ENCODE peak calls at places on chromosomes 2 and 18, in six cellular contexts. C, Y, T, H, Z and O are unnamed samples.

GRCh38 chr2:219557791-219558785 is 13.3 kb downstream of the OBSL1 start:
- DNase-seq in H (no peak), Z (no peak), C (no peak), T (peak; percentile 27), Y (no peak), O (no peak)

GRCh38 chr2:227862227-227862740 is 9.1 kb upstream of the DAW1 start:
- DNase-seq in H (peak; percentile 57), Y (peak; percentile 23), T (no peak), C (peak; percentile 89), Z (peak; percentile 40), O (peak; percentile 94)

GRCh38 chr18:36419913-36420531 is 122.5 kb downstream of the FHOD3 start:
- DNase-seq in H (peak; percentile 34), Z (no peak), Y (no peak), C (peak; percentile 20), T (no peak), O (no peak)

GRCh38 chr18:79786781-79787526 is 10.8 kb upstream of the KCNG2 start:
- DNase-seq in Z (no peak), C (peak; percentile 60), Y (no peak), T (peak; percentile 35), H (no peak), O (peak; percentile 68)

GRCh38 chr2:118970396-118971135 is 28.6 kb downstream of the MARCO start:
- DNase-seq in Y (no peak), T (peak; percentile 86), Z (no peak), H (no peak), C (no peak), O (no peak)

GRCh38 chr2:3669656-3670055 is 11.7 kb downstream of the ALLC start:
- DNase-seq in Z (no peak), C (no peak), T (no peak), H (no peak), Y (no peak), O (no peak)

GRCh38 chr2:75560768-75561565 is at the start of gene EVA1A:
- DNase-seq in H (peak; percentile 20), Z (peak; percentile 4), Y (peak; percentile 30), C (peak; percentile 74), T (peak; percentile 77), O (peak; percentile 74)

GRCh38 chr2:236286866-236287545 is 22.8 kb upstream of the ASB18 start:
- DNase-seq in H (no peak), Z (no peak), Y (no peak), T (no peak), C (no peak), O (no peak)

GRCh38 chr2:30969006-30969405 is 161.8 kb upstream of the CAPN13 start:
- DNase-seq in Y (no peak), Z (no peak), H (no peak), T (no peak), C (no peak), O (no peak)

GRCh38 chr2:84792856-84793522 is 87.9 kb downstream of the TRABD2A start:
- DNase-seq in T (no peak), H (no peak), Z (no peak), C (no peak), Y (no peak), O (no peak)

GRCh38 chr2:32442020-32442467 is 85.2 kb downstream of the BIRC6 start:
- DNase-seq in T (no peak), Y (no peak), C (no peak), H (no peak), Z (no peak), O (no peak)

GRCh38 chr2:240919161-240919781 is 13.1 kb downstream of the CROCC2 start:
- DNase-seq in T (no peak), Y (no peak), H (no peak), Z (peak; percentile 11), C (no peak), O (no peak)

GRCh38 chr2:47569658-47570398 is 166.9 kb downstream of the MSH2 start:
- DNase-seq in H (peak; percentile 15), C (peak; percentile 17), Y (peak; percentile 26), Z (peak; percentile 24), T (no peak), O (peak; percentile 10)

GRCh38 chr2:88694015-88694414 is 2.5 kb downstream of the RPIA start:
- DNase-seq in H (no peak), Z (no peak), C (no peak), Y (no peak), T (peak; percentile 45), O (no peak)

GRCh38 chr2:132593171-132593570 is 76.8 kb downstream of the LYPD1 start:
- DNase-seq in Z (no peak), H (no peak), Y (peak; percentile 17), T (no peak), C (no peak), O (no peak)

GRCh38 chr2:232382331-232383225 is 4.0 kb downstream of the ALPP start:
- DNase-seq in Y (no peak), Z (no peak), T (peak; percentile 30), C (no peak), H (no peak), O (no peak)

GRCh38 chr18:44590976-44591375 is 89.7 kb upstream of the SETBP1 start:
- DNase-seq in Y (no peak), Z (no peak), C (no peak), H (no peak), T (no peak), O (no peak)

GRCh38 chr2:238418196-238418998 is 8.3 kb upstream of the ASB1 start:
- DNase-seq in T (no peak), Y (no peak), Z (no peak), C (no peak), H (no peak), O (no peak)

GRCh38 chr2:40244251-40245010 is 207.5 kb downstream of the SLC8A1 start:
- DNase-seq in H (peak; percentile 45), T (peak; percentile 48), Z (peak; percentile 65), Y (peak; percentile 69), C (peak; percentile 77), O (peak; percentile 85)

GRCh38 chr2:40642726-40643125 is 190.8 kb upstream of the SLC8A1 start:
- DNase-seq in T (no peak), C (no peak), Z (no peak), Y (no peak), H (no peak), O (no peak)

GRCh38 chr2:190342601-190343000 is 788 bp upstream of the INPP1 start:
- DNase-seq in Z (no peak), T (no peak), Y (no peak), C (no peak), H (no peak), O (no peak)

GRCh38 chr2:115299207-115299606 is 856.8 kb downstream of the DPP10 start:
- DNase-seq in H (no peak), Z (no peak), C (peak; percentile 7), T (no peak), Y (no peak), O (peak; percentile 1)

GRCh38 chr18:45359275-45360009 is 255.8 kb upstream of the SLC14A2 start:
- DNase-seq in C (no peak), H (no peak), Y (peak; percentile 84), Z (peak; percentile 6), T (peak; percentile 52), O (no peak)

GRCh38 chr2:32418777-32419176 is 62.0 kb downstream of the BIRC6 start:
- DNase-seq in Z (no peak), T (no peak), H (no peak), C (peak; percentile 43), Y (no peak), O (peak; percentile 18)

GRCh38 chr2:196389670-196390069 is 218.3 kb upstream of the STK17B start:
- DNase-seq in C (no peak), Y (no peak), H (no peak), Z (no peak), T (no peak), O (no peak)

GRCh38 chr18:23570912-23571504 is 15.3 kb downstream of the NPC1 start:
- DNase-seq in T (no peak), H (no peak), C (no peak), Z (no peak), Y (no peak), O (no peak)

GRCh38 chr2:48006094-48006493 is 99.8 kb upstream of the FBXO11 start:
- DNase-seq in C (no peak), H (no peak), Z (no peak), T (no peak), Y (no peak), O (no peak)

GRCh38 chr18:48933578-48934399 is 17.0 kb downstream of the SMAD7 start:
- DNase-seq in Y (no peak), C (peak; percentile 6), T (peak; percentile 73), H (peak; percentile 59), Z (no peak), O (no peak)

GRCh38 chr18:44503854-44504253 is 176.8 kb upstream of the SETBP1 start:
- DNase-seq in C (no peak), Z (no peak), T (no peak), H (no peak), Y (no peak), O (no peak)

GRCh38 chr2:100831831-100832230 is 11.9 kb downstream of the NPAS2 start:
- DNase-seq in Y (no peak), Z (no peak), C (no peak), T (no peak), H (no peak), O (no peak)

GRCh38 chr18:26298107-26298506 is 71.9 kb downstream of the TAF4B start:
- DNase-seq in H (no peak), T (no peak), C (no peak), Z (no peak), Y (no peak), O (no peak)
- H3K4me3 ChIP-seq in H (no peak overlapping the region), T (no peak overlapping the region), C (no peak overlapping the region), Z (no peak overlapping the region), Y (no peak overlapping the region), O (no peak overlapping the region)

GRCh38 chr2:69138793-69139510 is 126.0 kb downstream of the ANTXR1 start:
- DNase-seq in T (no peak), Y (no peak), C (peak; percentile 86), H (no peak), Z (no peak), O (peak; percentile 92)
- TF ChIP-seq CTCF in T (no peak), Y (no peak), C (no peak), H (no peak), Z (no peak), O (no peak)

GRCh38 chr2:161886248-161886647 is 187.8 kb downstream of the DPP4 start:
- DNase-seq in H (no peak), Z (no peak), Y (no peak), T (no peak), C (no peak), O (no peak)
- H3K4me3 ChIP-seq in H (no peak overlapping the region), Z (no peak overlapping the region), Y (no peak overlapping the region), T (no peak overlapping the region), C (no peak overlapping the region), O (no peak overlapping the region)

DNA sequence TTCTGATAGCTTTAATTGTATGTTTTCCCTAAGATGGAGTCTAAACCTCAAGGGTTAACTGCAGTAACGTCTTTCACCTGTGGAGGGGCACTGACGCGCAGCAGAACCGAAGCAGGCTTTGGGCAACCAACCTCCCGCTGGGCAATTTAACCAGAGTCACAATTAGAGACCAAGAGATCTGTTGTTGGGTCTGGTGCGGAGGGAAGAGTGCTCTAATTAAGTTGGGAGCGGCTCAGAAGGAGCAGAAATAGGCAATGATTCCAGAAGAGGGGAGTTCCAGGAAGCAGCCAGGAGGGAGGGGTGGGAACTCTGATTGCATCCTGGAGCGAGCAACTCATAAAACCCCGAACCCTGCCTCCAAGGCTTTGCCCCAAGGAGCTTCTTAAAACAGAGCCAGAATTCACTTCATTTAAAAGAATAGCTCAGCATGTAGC is 245.8 kb downstream of the PAX3 start:
- DNase-seq in C (no peak), Z (peak; percentile 20), T (no peak), Y (peak; percentile 45), H (no peak), O (no peak)
- TF ChIP-seq CTCF in C (peak; percentile 11), Z (peak; percentile 40), T (no peak), Y (peak; percentile 69), H (no peak), O (no peak)